ENCODE peak calls at places on chromosomes 3 and 15, in nine cellular contexts. One of them, this sample, is unnamed.
A peak's percentile ranks its signal among the peaks of the same experiment; 100 is the strongest.

GRCh38 chr3:126284258-126284904 is 72.8 kb downstream of the KLF15 start:
- DNase-seq in right atrium auricular region: no peak
- DNase-seq in heart right ventricle: no peak
- DNase-seq in GM12878: no peak
- DNase-seq in pancreas: no peak
- DNase-seq in Peyer's patch: no peak
- DNase-seq in body of pancreas: peak; percentile 67
- DNase-seq in epithelial cell of esophagus: peak; percentile 91
- DNase-seq in heart left ventricle: no peak
- DNase-seq in this sample: no peak

GRCh38 chr3:113557374-113557773 is 25.0 kb downstream of the SIDT1 start:
- DNase-seq in right atrium auricular region: no peak
- DNase-seq in heart right ventricle: no peak
- DNase-seq in GM12878: no peak
- DNase-seq in pancreas: no peak
- DNase-seq in Peyer's patch: no peak
- DNase-seq in body of pancreas: no peak
- DNase-seq in epithelial cell of esophagus: peak; percentile 83
- DNase-seq in heart left ventricle: no peak
- DNase-seq in this sample: no peak

GRCh38 chr3:50194903-50195500 is 3.6 kb downstream of the GNAT1 start:
- DNase-seq in right atrium auricular region: no peak
- DNase-seq in heart right ventricle: no peak
- DNase-seq in GM12878: no peak
- DNase-seq in pancreas: peak; percentile 76
- DNase-seq in Peyer's patch: no peak
- DNase-seq in body of pancreas: peak; percentile 48
- DNase-seq in epithelial cell of esophagus: no peak
- DNase-seq in heart left ventricle: no peak
- DNase-seq in this sample: no peak

GRCh38 chr3:41296556-41296955 is 97.3 kb downstream of the CTNNB1 start:
- DNase-seq in right atrium auricular region: no peak
- DNase-seq in heart right ventricle: no peak
- DNase-seq in GM12878: no peak
- DNase-seq in pancreas: no peak
- DNase-seq in Peyer's patch: no peak
- DNase-seq in body of pancreas: no peak
- DNase-seq in epithelial cell of esophagus: no peak
- DNase-seq in heart left ventricle: no peak
- DNase-seq in this sample: no peak

GRCh38 chr15:95284933-95285401 is 1045.5 kb upstream of the NR2F2 start:
- DNase-seq in right atrium auricular region: no peak
- DNase-seq in heart right ventricle: no peak
- DNase-seq in GM12878: no peak
- DNase-seq in pancreas: no peak
- DNase-seq in Peyer's patch: no peak
- DNase-seq in body of pancreas: no peak
- DNase-seq in epithelial cell of esophagus: no peak
- DNase-seq in heart left ventricle: no peak
- DNase-seq in this sample: no peak

GRCh38 chr3:174247671-174248070 is 611.5 kb upstream of the NAALADL2 start:
- DNase-seq in right atrium auricular region: no peak
- DNase-seq in heart right ventricle: no peak
- DNase-seq in GM12878: no peak
- DNase-seq in pancreas: no peak
- DNase-seq in Peyer's patch: no peak
- DNase-seq in body of pancreas: no peak
- DNase-seq in epithelial cell of esophagus: no peak
- DNase-seq in heart left ventricle: no peak
- DNase-seq in this sample: no peak

GRCh38 chr3:181823716-181824115 is 112.0 kb downstream of the SOX2 start:
- DNase-seq in right atrium auricular region: no peak
- DNase-seq in heart right ventricle: no peak
- DNase-seq in GM12878: no peak
- DNase-seq in pancreas: no peak
- DNase-seq in Peyer's patch: no peak
- DNase-seq in body of pancreas: no peak
- DNase-seq in epithelial cell of esophagus: no peak
- DNase-seq in heart left ventricle: no peak
- DNase-seq in this sample: no peak

GRCh38 chr3:48397767-48398681 is 26.0 kb downstream of the FBXW12 start:
- DNase-seq in right atrium auricular region: no peak
- DNase-seq in heart right ventricle: no peak
- DNase-seq in GM12878: no peak
- DNase-seq in pancreas: peak; percentile 59
- DNase-seq in Peyer's patch: no peak
- DNase-seq in body of pancreas: no peak
- DNase-seq in epithelial cell of esophagus: no peak
- DNase-seq in heart left ventricle: peak; percentile 62
- DNase-seq in this sample: no peak

GRCh38 chr15:100686021-100686724 is 83.8 kb downstream of the ASB7 start:
- DNase-seq in right atrium auricular region: peak; percentile 72
- DNase-seq in heart right ventricle: peak; percentile 41
- DNase-seq in GM12878: no peak
- DNase-seq in pancreas: no peak
- DNase-seq in Peyer's patch: no peak
- DNase-seq in body of pancreas: peak; percentile 31
- DNase-seq in epithelial cell of esophagus: no peak
- DNase-seq in heart left ventricle: peak; percentile 73
- DNase-seq in this sample: no peak

GRCh38 chr3:46427929-46428833 is 21.1 kb downstream of the CCRL2 start:
- DNase-seq in right atrium auricular region: no peak
- DNase-seq in heart right ventricle: no peak
- DNase-seq in GM12878: no peak
- DNase-seq in pancreas: no peak
- DNase-seq in Peyer's patch: no peak
- DNase-seq in body of pancreas: no peak
- DNase-seq in epithelial cell of esophagus: no peak
- DNase-seq in heart left ventricle: no peak
- DNase-seq in this sample: no peak

GRCh38 chr3:137768361-137769320 is 4.5 kb downstream of the SOX14 start:
- DNase-seq in right atrium auricular region: no peak
- DNase-seq in heart right ventricle: no peak
- DNase-seq in GM12878: no peak
- DNase-seq in pancreas: peak; percentile 71
- DNase-seq in Peyer's patch: no peak
- DNase-seq in body of pancreas: no peak
- DNase-seq in epithelial cell of esophagus: peak; percentile 30
- DNase-seq in heart left ventricle: no peak
- DNase-seq in this sample: peak; percentile 53

GRCh38 chr3:46632792-46633191 is 20.5 kb downstream of the FAM240A start:
- DNase-seq in right atrium auricular region: no peak
- DNase-seq in heart right ventricle: no peak
- DNase-seq in GM12878: no peak
- DNase-seq in pancreas: no peak
- DNase-seq in Peyer's patch: no peak
- DNase-seq in body of pancreas: no peak
- DNase-seq in epithelial cell of esophagus: no peak
- DNase-seq in heart left ventricle: no peak
- DNase-seq in this sample: no peak

GRCh38 chr3:32391643-32392529 is at the start of gene CMTM7:
- DNase-seq in right atrium auricular region: peak; percentile 66
- DNase-seq in heart right ventricle: peak; percentile 76
- DNase-seq in GM12878: no peak
- DNase-seq in pancreas: peak; percentile 83
- DNase-seq in Peyer's patch: peak; percentile 74
- DNase-seq in body of pancreas: peak; percentile 80
- DNase-seq in epithelial cell of esophagus: peak; percentile 64
- DNase-seq in heart left ventricle: peak; percentile 87
- DNase-seq in this sample: peak; percentile 74

GRCh38 chr15:33975023-33975565 is 6.8 kb downstream of the CHRM5 start:
- DNase-seq in right atrium auricular region: no peak
- DNase-seq in heart right ventricle: no peak
- DNase-seq in GM12878: no peak
- DNase-seq in pancreas: no peak
- DNase-seq in Peyer's patch: no peak
- DNase-seq in body of pancreas: no peak
- DNase-seq in epithelial cell of esophagus: peak; percentile 7
- DNase-seq in heart left ventricle: no peak
- DNase-seq in this sample: no peak
- TF ChIP-seq CTCF in right atrium auricular region: no peak
- TF ChIP-seq CTCF in heart right ventricle: no peak
- TF ChIP-seq CTCF in GM12878: no peak
- TF ChIP-seq CTCF in pancreas: no peak
- TF ChIP-seq CTCF in Peyer's patch: no peak
- TF ChIP-seq CTCF in body of pancreas: no peak
- TF ChIP-seq CTCF in epithelial cell of esophagus: no peak
- TF ChIP-seq CTCF in heart left ventricle: no peak
- TF ChIP-seq CTCF in this sample: no peak

DNA sequence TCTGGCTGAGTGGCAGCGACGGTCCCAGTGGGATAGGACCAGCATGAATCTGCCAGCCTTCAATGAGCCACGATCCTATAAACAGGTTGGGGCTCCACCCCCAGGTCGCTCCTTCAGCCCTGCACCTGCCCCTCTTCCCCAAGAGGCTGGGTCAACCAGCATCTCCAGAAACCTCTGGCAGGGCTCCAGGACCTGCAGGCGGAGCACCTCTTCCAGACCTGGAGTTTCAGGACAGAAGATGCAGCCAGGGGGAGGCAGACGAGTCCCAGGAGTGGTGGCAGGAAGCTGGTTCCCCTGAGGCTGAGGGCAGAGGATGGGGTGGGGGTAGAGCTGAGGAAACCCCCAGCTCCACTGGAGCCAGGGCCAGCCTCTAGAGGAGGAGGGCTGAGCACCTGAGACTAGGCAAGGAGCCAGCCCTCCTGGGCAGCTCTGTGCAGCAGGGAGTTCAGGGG is at the start of gene PLA2G4D:
- DNase-seq in right atrium auricular region: peak; percentile 40
- DNase-seq in heart right ventricle: no peak
- DNase-seq in GM12878: no peak
- DNase-seq in pancreas: no peak
- DNase-seq in Peyer's patch: no peak
- DNase-seq in body of pancreas: peak; percentile 13
- DNase-seq in epithelial cell of esophagus: peak; percentile 49
- DNase-seq in heart left ventricle: no peak
- DNase-seq in this sample: no peak
- TF ChIP-seq CTCF in right atrium auricular region: no peak
- TF ChIP-seq CTCF in heart right ventricle: no peak
- TF ChIP-seq CTCF in GM12878: peak; percentile 27
- TF ChIP-seq CTCF in pancreas: no peak
- TF ChIP-seq CTCF in Peyer's patch: no peak
- TF ChIP-seq CTCF in body of pancreas: no peak
- TF ChIP-seq CTCF in epithelial cell of esophagus: peak; percentile 28
- TF ChIP-seq CTCF in heart left ventricle: no peak
- TF ChIP-seq CTCF in this sample: no peak

DNA sequence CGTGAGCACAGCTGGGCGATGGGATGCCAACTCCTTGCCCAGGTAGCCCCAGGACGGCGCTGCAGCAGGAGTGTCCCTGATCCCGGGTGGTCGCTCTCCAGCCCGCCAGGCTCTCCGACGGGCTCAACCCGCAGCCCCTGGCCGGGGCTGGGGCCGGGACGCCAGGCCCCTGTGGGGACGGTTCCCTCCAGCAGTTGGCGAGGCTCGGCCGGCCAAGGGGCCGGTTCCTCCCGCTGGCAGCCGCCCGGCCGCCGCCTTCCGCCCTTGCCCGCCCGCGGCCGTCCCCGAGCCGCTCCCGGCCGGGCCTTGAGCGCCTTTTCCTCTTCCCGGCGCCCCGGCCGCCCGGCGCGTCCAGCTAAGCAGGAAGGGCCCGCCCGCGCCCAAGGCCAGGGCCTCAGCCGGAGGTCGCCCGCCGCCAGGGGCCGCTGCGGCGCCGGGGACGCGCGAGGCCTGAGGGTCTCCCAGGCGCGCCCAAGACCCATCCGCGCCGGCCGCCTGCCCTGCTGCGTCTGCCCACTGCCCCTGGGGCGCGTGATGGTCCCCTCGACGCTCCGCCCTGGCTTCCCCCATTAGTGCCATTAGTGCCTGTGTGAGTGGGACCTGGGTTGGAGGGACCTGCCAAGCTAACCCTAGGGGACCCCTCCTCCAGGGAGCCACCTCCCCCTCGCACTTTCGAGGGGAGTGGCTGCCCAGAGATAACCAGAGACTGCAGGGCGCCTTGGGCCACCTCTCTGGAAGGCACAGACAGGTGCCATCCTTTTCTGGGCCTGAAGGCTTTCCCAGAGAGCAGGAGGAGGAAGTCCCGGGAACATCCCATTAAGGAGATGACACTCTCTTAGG is 106.4 kb downstream of the FBLN2 start:
- DNase-seq in right atrium auricular region: no peak
- DNase-seq in heart right ventricle: peak; percentile 52
- DNase-seq in GM12878: no peak
- DNase-seq in pancreas: no peak
- DNase-seq in Peyer's patch: no peak
- DNase-seq in body of pancreas: peak; percentile 54
- DNase-seq in epithelial cell of esophagus: peak; percentile 42
- DNase-seq in heart left ventricle: no peak
- DNase-seq in this sample: peak; percentile 92
- TF ChIP-seq CTCF in right atrium auricular region: peak; percentile 60
- TF ChIP-seq CTCF in heart right ventricle: peak; percentile 70
- TF ChIP-seq CTCF in GM12878: peak; percentile 23
- TF ChIP-seq CTCF in pancreas: no peak
- TF ChIP-seq CTCF in Peyer's patch: peak; percentile 33
- TF ChIP-seq CTCF in body of pancreas: peak; percentile 66
- TF ChIP-seq CTCF in epithelial cell of esophagus: no peak
- TF ChIP-seq CTCF in heart left ventricle: peak; percentile 51
- TF ChIP-seq CTCF in this sample: peak; percentile 43

DNA sequence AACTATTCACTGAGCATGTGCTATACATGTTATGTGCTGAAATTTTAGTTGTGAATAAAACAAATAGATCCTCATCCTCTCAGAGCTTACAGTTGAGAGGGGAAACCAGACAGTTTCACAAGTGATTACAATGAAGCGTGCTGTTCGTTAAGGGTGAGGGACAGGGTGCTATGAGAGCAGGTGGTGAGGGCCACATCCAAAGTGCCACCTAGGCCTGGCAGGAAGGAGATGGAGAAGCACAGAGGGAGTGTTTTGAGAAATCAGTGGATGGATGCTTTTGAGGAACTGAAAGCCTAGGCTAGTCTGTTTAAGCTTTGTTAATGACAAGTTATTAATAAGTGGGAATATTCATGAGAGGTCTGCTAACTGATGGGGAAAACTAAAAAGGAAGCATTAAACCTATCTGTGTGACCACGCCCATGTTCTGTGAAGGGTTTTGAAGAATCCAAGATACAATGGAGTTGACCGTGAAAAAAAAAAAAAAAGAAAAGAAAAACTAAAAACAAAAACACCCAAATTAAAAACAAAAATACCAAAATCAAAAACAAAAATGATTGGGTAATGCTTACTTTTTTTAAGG is 7.3 kb downstream of the MCTP2 start:
- DNase-seq in right atrium auricular region: no peak
- DNase-seq in heart right ventricle: no peak
- DNase-seq in GM12878: no peak
- DNase-seq in pancreas: no peak
- DNase-seq in Peyer's patch: no peak
- DNase-seq in body of pancreas: no peak
- DNase-seq in epithelial cell of esophagus: no peak
- DNase-seq in heart left ventricle: no peak
- DNase-seq in this sample: no peak
- TF ChIP-seq CTCF in right atrium auricular region: no peak
- TF ChIP-seq CTCF in heart right ventricle: no peak
- TF ChIP-seq CTCF in GM12878: no peak
- TF ChIP-seq CTCF in pancreas: no peak
- TF ChIP-seq CTCF in Peyer's patch: no peak
- TF ChIP-seq CTCF in body of pancreas: no peak
- TF ChIP-seq CTCF in epithelial cell of esophagus: no peak
- TF ChIP-seq CTCF in heart left ventricle: no peak
- TF ChIP-seq CTCF in this sample: no peak

GRCh38 chr3:100057716-100058575 is 56.4 kb downstream of the FILIP1L start:
- DNase-seq in right atrium auricular region: no peak
- DNase-seq in heart right ventricle: no peak
- DNase-seq in GM12878: no peak
- DNase-seq in pancreas: no peak
- DNase-seq in Peyer's patch: no peak
- DNase-seq in body of pancreas: no peak
- DNase-seq in epithelial cell of esophagus: peak; percentile 57
- DNase-seq in heart left ventricle: no peak
- DNase-seq in this sample: no peak
- TF ChIP-seq CTCF in right atrium auricular region: no peak
- TF ChIP-seq CTCF in heart right ventricle: peak; percentile 49
- TF ChIP-seq CTCF in GM12878: no peak
- TF ChIP-seq CTCF in pancreas: no peak
- TF ChIP-seq CTCF in Peyer's patch: no peak
- TF ChIP-seq CTCF in body of pancreas: no peak
- TF ChIP-seq CTCF in epithelial cell of esophagus: peak; percentile 22
- TF ChIP-seq CTCF in heart left ventricle: no peak
- TF ChIP-seq CTCF in this sample: no peak